ENCODE peak calls at places on chromosomes 13 and 19, in five cellular contexts. I, R, J, Z and N are unnamed samples.

GRCh38 chr19:34336781-34337271 is 28.2 kb upstream of the GPI start:
- DNase-seq in I (peak; percentile 46), R (no peak), J (peak; percentile 67), Z (no peak), N (peak; percentile 44)

GRCh38 chr13:29730253-29730652 is 120.2 kb downstream of the UBL3 start:
- DNase-seq in I (no peak), R (no peak), J (no peak), Z (no peak), N (no peak)

GRCh38 chr13:59776924-59777690 is 386.6 kb downstream of the DIAPH3 start:
- DNase-seq in I (no peak), R (no peak), J (peak; percentile 93), Z (peak; percentile 80), N (no peak)

GRCh38 chr13:92510416-92510815 is 716.2 kb upstream of the GPC6 start:
- DNase-seq in I (no peak), R (no peak), J (peak; percentile 1), Z (no peak), N (no peak)

GRCh38 chr13:77184455-77184854 is 142.4 kb downstream of the MYCBP2 start:
- DNase-seq in I (no peak), R (no peak), J (no peak), Z (no peak), N (no peak)

GRCh38 chr13:57996717-57997116 is 365.2 kb downstream of the PCDH17 start:
- DNase-seq in I (no peak), R (no peak), J (peak; percentile 2), Z (no peak), N (no peak)

GRCh38 chr19:46378268-46378667 is 31.4 kb downstream of the PPP5C start:
- DNase-seq in I (no peak), R (no peak), J (peak; percentile 86), Z (peak; percentile 78), N (no peak)

GRCh38 chr13:100537951-100538462 is 50.6 kb downstream of the GGACT start:
- DNase-seq in I (no peak), R (no peak), J (no peak), Z (no peak), N (no peak)

GRCh38 chr19:12994701-12995595 is at the start of gene NFIX:
- DNase-seq in I (no peak), R (peak; percentile 43), J (peak; percentile 62), Z (peak; percentile 52), N (peak; percentile 42)

GRCh38 chr13:98557934-98558630 is 18.8 kb downstream of the STK24 start:
- DNase-seq in I (no peak), R (no peak), J (no peak), Z (no peak), N (no peak)

GRCh38 chr13:98556417-98556816 is 20.5 kb downstream of the STK24 start:
- DNase-seq in I (no peak), R (no peak), J (no peak), Z (no peak), N (no peak)

GRCh38 chr13:98563071-98563470 is 13.8 kb downstream of the STK24 start:
- DNase-seq in I (no peak), R (no peak), J (no peak), Z (no peak), N (no peak)

GRCh38 chr13:98556968-98557591 is 19.8 kb downstream of the STK24 start:
- DNase-seq in I (no peak), R (no peak), J (no peak), Z (no peak), N (no peak)
- TF ChIP-seq CTCF in I (no peak), R (peak; percentile 41), J (no peak), Z (no peak), N (no peak)

DNA sequence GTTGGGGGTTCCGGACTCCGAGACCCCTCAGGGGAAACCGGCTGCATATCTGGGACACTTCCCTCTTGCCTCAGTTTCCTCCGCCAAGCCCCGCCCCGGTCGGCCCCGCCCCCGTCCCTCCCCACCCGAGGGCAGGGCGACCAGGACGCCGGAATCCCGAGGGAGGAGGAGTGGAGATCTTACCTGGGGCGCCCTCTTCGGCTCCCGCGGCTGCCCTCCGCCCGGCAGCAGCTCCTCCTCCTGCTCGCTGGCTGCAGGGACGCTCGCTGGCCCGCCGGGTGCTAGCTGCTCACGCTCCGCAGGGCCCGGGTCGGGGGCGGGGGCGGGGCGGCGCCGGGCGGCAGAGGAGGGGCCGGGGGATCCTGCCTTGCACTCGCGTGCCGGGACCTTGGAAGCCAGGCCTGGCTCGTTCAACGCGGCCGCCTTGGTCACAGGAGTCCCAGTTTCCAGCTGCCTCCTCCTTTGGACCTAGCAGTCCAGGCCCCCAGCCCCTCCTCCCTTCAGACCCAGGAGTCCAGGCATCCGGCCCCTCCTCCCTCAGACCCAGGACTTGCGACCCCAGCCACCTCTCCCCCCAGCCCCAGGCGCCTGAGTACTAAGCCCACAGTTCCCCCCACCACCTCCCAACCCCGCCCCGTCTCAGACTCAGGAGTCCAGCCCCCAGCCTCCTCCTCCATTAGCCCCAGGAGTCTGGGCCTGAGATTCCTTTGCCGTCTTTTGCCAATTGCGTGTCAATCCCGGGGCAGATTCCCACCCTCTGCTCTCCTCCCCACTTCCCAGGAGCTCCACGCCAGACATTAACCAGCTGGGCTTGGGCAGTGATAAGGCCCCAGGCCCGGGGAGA is at the start of gene NTF4:
- DNase-seq in I (peak; percentile 61), R (peak; percentile 61), J (no peak), Z (no peak), N (peak; percentile 54)
- TF ChIP-seq CTCF in I (peak; percentile 11), R (no peak), J (no peak), Z (no peak), N (no peak)

DNA sequence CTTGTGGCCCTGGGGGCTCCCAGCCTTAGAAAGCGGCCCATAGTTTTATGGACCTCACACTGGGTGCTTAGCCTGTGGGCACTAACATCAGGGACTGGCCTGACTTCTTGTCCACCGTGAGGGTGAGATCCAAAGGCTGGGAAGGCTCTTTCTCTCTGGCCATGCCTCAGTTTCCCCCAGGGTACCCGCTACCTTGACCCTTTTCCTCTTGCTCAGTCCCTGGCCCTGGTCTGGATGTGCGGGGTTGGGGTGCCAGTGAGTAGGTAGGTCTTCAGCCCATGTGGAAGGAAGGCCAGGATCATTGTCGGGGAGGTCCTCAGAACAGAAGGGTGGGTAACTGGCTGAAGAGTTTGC is 1.6 kb upstream of the TMEM161A start:
- DNase-seq in I (no peak), R (no peak), J (no peak), Z (no peak), N (no peak)
- TF ChIP-seq CTCF in I (no peak), R (no peak), J (no peak), Z (no peak), N (no peak)

DNA sequence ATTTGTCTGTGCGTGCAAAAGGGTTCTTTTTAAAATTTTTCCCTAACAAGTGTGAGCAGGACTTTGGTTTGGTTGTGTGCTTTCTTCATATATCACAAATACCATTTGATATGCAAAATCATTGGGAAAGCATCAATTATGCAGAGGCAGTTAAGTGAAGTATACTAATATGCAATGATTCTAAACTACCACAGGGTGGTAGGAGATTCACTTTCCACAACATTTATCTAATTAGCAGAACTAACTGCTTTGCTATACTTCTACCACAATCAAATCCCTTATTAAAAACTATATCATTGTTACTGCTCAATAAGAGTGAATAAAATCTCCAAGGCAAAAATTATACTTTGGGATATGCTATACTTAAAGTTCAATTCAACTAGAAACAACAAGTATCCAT is 2738.9 kb upstream of the PCDH20 start:
- DNase-seq in I (no peak), R (no peak), J (peak; percentile 71), Z (peak; percentile 17), N (no peak)
- TF ChIP-seq CTCF in I (no peak), R (no peak), J (peak; percentile 44), Z (no peak), N (no peak)

DNA sequence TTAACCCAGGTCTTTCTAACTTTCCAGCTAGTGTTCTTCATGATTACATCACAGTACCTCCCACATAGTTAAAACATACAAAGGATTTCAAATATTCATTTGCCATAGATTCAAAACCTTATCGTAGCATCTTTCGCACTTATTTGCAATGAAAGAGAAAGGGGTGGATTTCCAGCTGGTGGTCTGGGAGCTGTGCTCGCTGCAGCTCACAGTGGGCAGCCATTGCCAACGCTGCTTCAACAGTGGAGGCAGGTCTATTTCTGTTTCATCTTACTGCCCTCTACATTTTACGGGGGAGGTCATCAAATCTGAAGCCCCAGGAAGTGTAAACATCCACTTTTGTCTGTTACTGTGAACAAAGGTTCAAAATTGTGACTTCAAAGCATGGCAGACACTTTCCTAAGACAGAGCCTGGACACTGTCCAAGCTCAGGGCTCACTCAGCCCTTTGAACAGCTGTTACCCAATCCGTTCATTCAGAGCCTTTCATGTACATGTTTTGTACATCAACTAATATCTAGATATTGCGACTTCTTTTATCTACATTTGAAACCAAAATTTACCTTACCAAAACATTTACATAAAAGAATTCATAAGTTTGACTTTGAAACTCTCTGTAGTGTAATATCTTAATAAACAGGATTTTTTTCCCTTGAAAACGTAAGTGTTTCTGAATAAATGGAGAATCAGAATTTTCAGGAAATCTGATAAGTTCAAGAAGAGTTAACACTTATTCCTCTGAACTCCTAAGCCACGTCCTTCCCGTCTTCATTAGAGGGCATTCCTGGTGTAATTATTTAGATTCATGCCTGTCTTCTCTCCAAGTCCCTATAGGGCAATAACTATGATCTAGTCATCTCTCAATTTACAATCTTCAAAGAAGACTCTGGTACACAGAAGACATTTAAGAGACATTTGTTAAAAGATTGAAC is 25.1 kb downstream of the STARD13 start:
- DNase-seq in I (no peak), R (no peak), J (no peak), Z (peak; percentile 67), N (no peak)
- TF ChIP-seq CTCF in I (no peak), R (no peak), J (no peak), Z (no peak), N (no peak)

GRCh38 chr13:112368883-112369282 is 7.3 kb upstream of the SPACA7 start:
- DNase-seq in I (no peak), R (no peak), J (no peak), Z (no peak), N (no peak)

GRCh38 chr13:112374271-112374670 is 1.9 kb upstream of the SPACA7 start:
- DNase-seq in I (no peak), R (no peak), J (no peak), Z (no peak), N (no peak)

GRCh38 chr13:112376050-112376681 is at the start of gene SPACA7:
- DNase-seq in I (no peak), R (no peak), J (no peak), Z (no peak), N (no peak)

GRCh38 chr13:112366907-112367646 is 9.1 kb upstream of the SPACA7 start:
- DNase-seq in I (no peak), R (no peak), J (no peak), Z (no peak), N (no peak)

DNA sequence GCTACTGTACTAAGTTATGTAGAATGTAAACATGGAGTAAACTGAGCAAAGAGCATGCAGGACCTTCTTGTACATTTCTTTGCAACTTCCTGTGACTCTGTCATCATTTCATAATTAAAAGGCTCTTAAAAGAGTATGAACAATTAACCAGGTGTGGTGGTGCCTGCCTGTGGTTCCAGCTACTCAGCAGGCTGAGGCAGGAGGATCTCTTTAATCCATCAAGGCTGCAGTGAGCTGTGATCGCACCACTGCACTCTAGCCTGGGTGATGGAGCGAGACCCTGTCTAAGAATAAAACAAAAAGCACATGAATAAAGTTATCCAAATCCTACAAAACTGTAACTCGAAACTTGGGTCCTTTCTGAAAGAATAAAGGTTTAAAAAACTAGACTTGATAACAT is 5.8 kb upstream of the SPACA7 start:
- DNase-seq in I (no peak), R (no peak), J (no peak), Z (no peak), N (no peak)
- TF ChIP-seq CTCF in I (no peak), R (no peak), J (no peak), Z (no peak), N (no peak)

DNA sequence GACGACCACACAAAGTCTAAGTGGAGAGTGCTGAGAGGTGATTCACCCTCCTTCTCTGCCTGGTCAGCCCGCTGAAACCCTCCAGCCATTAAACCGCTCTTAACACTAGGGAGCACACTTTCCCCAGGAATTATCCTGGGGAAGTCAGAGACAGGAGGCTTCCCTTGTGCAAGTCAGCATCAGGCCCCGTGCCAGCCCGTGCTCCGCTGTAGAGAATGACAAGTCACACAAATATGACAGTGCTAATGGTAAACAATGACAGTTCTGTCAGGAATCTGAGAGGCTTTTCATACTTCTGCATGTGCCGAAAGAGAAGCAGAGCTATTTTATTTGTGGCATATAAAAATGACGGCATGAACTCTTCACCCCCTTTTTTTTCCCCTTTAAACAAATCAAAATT is 816.9 kb upstream of the SLC10A2 start:
- DNase-seq in I (peak; percentile 24), R (peak; percentile 36), J (peak; percentile 64), Z (peak; percentile 93), N (peak; percentile 60)
- TF ChIP-seq CTCF in I (peak; percentile 46), R (peak; percentile 72), J (peak; percentile 38), Z (peak; percentile 55), N (no peak)